ENCODE peak calls at places on chromosomes 7 and 10, in six cellular contexts. Z, D, G, C, N and Q are unnamed samples.

GRCh38 chr10:47438857-47439474 is 44.9 kb downstream of the ANXA8 start:
- DNase-seq in Z (no peak), D (peak), G (peak), C (peak), N (peak), Q (peak)

GRCh38 chr7:94635687-94636086 is 20.2 kb downstream of the SGCE start:
- DNase-seq in Z (no peak), D (no peak), G (no peak), C (no peak), N (no peak), Q (no peak)

GRCh38 chr7:111650456-111650999 is 88.2 kb upstream of the IMMP2L start:
- DNase-seq in Z (no peak), D (no peak), G (no peak), C (peak), N (peak), Q (no peak)

GRCh38 chr10:69681436-69681835 is 51.4 kb downstream of the FAM241B start:
- DNase-seq in Z (no peak), D (no peak), G (no peak), C (no peak), N (no peak), Q (no peak)

GRCh38 chr7:40306025-40306424 is 171.2 kb downstream of the SUGCT start:
- DNase-seq in Z (no peak), D (no peak), G (no peak), C (no peak), N (no peak), Q (no peak)

GRCh38 chr7:2510909-2511768 is 8.4 kb upstream of the LFNG start:
- DNase-seq in Z (peak), D (no peak), G (peak), C (no peak), N (no peak), Q (no peak)

GRCh38 chr10:133335238-133336122 is 1.2 kb downstream of the CALY start:
- DNase-seq in Z (peak), D (no peak), G (peak), C (no peak), N (peak), Q (peak)

GRCh38 chr10:24784061-24784460 is 60.4 kb upstream of the ARHGAP21 start:
- DNase-seq in Z (no peak), D (no peak), G (no peak), C (no peak), N (no peak), Q (no peak)

GRCh38 chr7:128094686-128095085 is 63.4 kb upstream of the LRRC4 start:
- DNase-seq in Z (no peak), D (no peak), G (peak), C (no peak), N (no peak), Q (no peak)

GRCh38 chr7:55077581-55078410 is 59.0 kb downstream of the EGFR start:
- DNase-seq in Z (no peak), D (no peak), G (no peak), C (no peak), N (no peak), Q (no peak)

GRCh38 chr7:159012353-159013069 is 132.2 kb downstream of the VIPR2 start:
- DNase-seq in Z (no peak), D (no peak), G (no peak), C (no peak), N (peak), Q (no peak)

GRCh38 chr7:95545007-95545615 is 51.2 kb downstream of the PDK4 start:
- DNase-seq in Z (no peak), D (peak), G (no peak), C (peak), N (peak), Q (peak)

GRCh38 chr10:126892150-126892872 is 12.9 kb upstream of the DOCK1 start:
- DNase-seq in Z (no peak), D (no peak), G (no peak), C (no peak), N (no peak), Q (no peak)

GRCh38 chr7:76513817-76514799 is 3.8 kb downstream of the UPK3B start:
- DNase-seq in Z (no peak), D (no peak), G (no peak), C (no peak), N (no peak), Q (no peak)

GRCh38 chr10:3482200-3482993 is 302.6 kb downstream of the KLF6 start:
- DNase-seq in Z (no peak), D (peak), G (no peak), C (peak), N (peak), Q (peak)

GRCh38 chr7:102098986-102099385 is 187.7 kb upstream of the SH2B2 start:
- DNase-seq in Z (no peak), D (no peak), G (no peak), C (no peak), N (no peak), Q (no peak)

GRCh38 chr7:28093617-28094232 is 86.9 kb downstream of the JAZF1 start:
- DNase-seq in Z (peak), D (no peak), G (peak), C (peak), N (peak), Q (peak)

GRCh38 chr7:110095372-110096052 is 995.4 kb upstream of the LRRN3 start:
- DNase-seq in Z (no peak), D (no peak), G (no peak), C (no peak), N (no peak), Q (no peak)

GRCh38 chr10:93417264-93417663 is 64.9 kb downstream of the MYOF start:
- DNase-seq in Z (no peak), D (no peak), G (no peak), C (no peak), N (no peak), Q (no peak)

GRCh38 chr7:70655694-70656093 is 476.2 kb upstream of the GALNT17 start:
- DNase-seq in Z (no peak), D (no peak), G (no peak), C (no peak), N (no peak), Q (no peak)

GRCh38 chr10:60387531-60387930 is 2.1 kb downstream of the ANK3 start:
- DNase-seq in Z (no peak), D (no peak), G (no peak), C (no peak), N (no peak), Q (no peak)

GRCh38 chr10:103793920-103794883 is 61.2 kb downstream of the SH3PXD2A start:
- DNase-seq in Z (no peak), D (no peak), G (no peak), C (no peak), N (peak), Q (no peak)

GRCh38 chr7:85160223-85160622 is 26.6 kb downstream of the SEMA3D start:
- DNase-seq in Z (no peak), D (no peak), G (no peak), C (no peak), N (no peak), Q (no peak)

GRCh38 chr10:60429084-60429849 is 39.6 kb upstream of the ANK3 start:
- DNase-seq in Z (no peak), D (no peak), G (no peak), C (no peak), N (no peak), Q (no peak)

GRCh38 chr7:128279124-128279713 is 38.1 kb downstream of the LEP start:
- DNase-seq in Z (no peak), D (no peak), G (no peak), C (no peak), N (no peak), Q (no peak)

GRCh38 chr10:43227911-43228782 is 38.7 kb downstream of the RASGEF1A start:
- DNase-seq in Z (no peak), D (no peak), G (peak), C (no peak), N (no peak), Q (no peak)

GRCh38 chr7:129657363-129657762 is 45.8 kb downstream of the NRF1 start:
- DNase-seq in Z (no peak), D (no peak), G (no peak), C (no peak), N (no peak), Q (no peak)

GRCh38 chr7:156764766-156765165 is 124.2 kb downstream of the RNF32 start:
- DNase-seq in Z (no peak), D (no peak), G (no peak), C (no peak), N (no peak), Q (no peak)

GRCh38 chr7:89914673-89915072 is 239.6 kb upstream of the STEAP1 start:
- DNase-seq in Z (no peak), D (no peak), G (peak), C (no peak), N (no peak), Q (no peak)

GRCh38 chr10:83625831-83626360 is 513.4 kb upstream of the GHITM start:
- DNase-seq in Z (no peak), D (no peak), G (no peak), C (no peak), N (no peak), Q (no peak)

GRCh38 chr7:16847381-16847860 is 34.4 kb downstream of the AGR3 start:
- DNase-seq in Z (no peak), D (no peak), G (no peak), C (no peak), N (peak), Q (no peak)

GRCh38 chr10:4677296-4678021 is 148.5 kb upstream of the AKR1E2 start:
- DNase-seq in Z (no peak), D (no peak), G (no peak), C (no peak), N (peak), Q (no peak)

GRCh38 chr10:58976254-58976653 is 200.2 kb upstream of the PHYHIPL start:
- DNase-seq in Z (no peak), D (no peak), G (no peak), C (no peak), N (no peak), Q (no peak)

GRCh38 chr7:32785365-32785764 is 106.2 kb downstream of the KBTBD2 start:
- DNase-seq in Z (no peak), D (no peak), G (no peak), C (no peak), N (no peak), Q (no peak)

GRCh38 chr10:59830601-59831259 is 75.6 kb downstream of the CCDC6 start:
- DNase-seq in Z (no peak), D (peak), G (peak), C (no peak), N (peak), Q (peak)

GRCh38 chr10:1078668-1079067 is 22.5 kb downstream of the WDR37 start:
- DNase-seq in Z (no peak), D (no peak), G (no peak), C (no peak), N (no peak), Q (no peak)

GRCh38 chr10:1074063-1074747 is 18.0 kb downstream of the WDR37 start:
- DNase-seq in Z (no peak), D (no peak), G (no peak), C (no peak), N (peak), Q (no peak)

GRCh38 chr10:1070939-1071338 is 14.8 kb downstream of the WDR37 start:
- DNase-seq in Z (no peak), D (no peak), G (no peak), C (no peak), N (no peak), Q (no peak)

GRCh38 chr10:1069680-1070079 is 13.5 kb downstream of the WDR37 start:
- DNase-seq in Z (no peak), D (no peak), G (no peak), C (no peak), N (no peak), Q (no peak)

GRCh38 chr10:1074748-1075358 is 18.7 kb downstream of the WDR37 start:
- DNase-seq in Z (no peak), D (no peak), G (no peak), C (no peak), N (peak), Q (no peak)
- TF ChIP-seq CTCF in Z (peak), D (peak), G (no peak), C (no peak), N (peak), Q (peak)

DNA sequence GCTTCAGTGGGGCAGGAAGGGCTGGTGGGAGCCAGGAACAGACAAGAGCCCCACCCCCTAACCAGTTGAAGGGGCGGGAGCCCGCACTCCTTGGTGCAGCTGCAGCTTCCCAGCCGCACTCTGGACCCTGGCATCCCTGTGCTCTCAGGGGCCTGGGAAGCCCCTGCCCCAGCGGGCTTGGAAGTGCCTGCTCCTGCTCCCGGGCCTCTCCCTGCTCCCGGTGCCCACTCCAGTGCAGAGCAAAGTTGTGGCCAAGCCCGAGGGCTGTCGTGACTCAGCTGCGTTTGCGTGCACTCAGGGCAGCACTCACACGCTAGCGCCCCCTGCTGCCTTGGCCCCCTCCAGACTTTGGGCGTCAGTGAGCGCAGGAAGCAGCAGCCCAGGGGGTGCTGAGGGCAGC is 883.8 kb downstream of the LRMDA start:
- DNase-seq in Z (no peak), D (no peak), G (no peak), C (no peak), N (no peak), Q (no peak)
- TF ChIP-seq CTCF in Z (no peak), D (no peak), G (no peak), C (no peak), N (no peak), Q (no peak)

GRCh38 chr10:106789623-106790022 is 374.9 kb downstream of the SORCS1 start:
- DNase-seq in Z (no peak), D (no peak), G (no peak), C (no peak), N (no peak), Q (no peak)

GRCh38 chr10:106795619-106796018 is 368.9 kb downstream of the SORCS1 start:
- DNase-seq in Z (no peak), D (no peak), G (peak), C (no peak), N (peak), Q (no peak)
- TF ChIP-seq CTCF in Z (no peak), D (no peak), G (peak), C (no peak), N (no peak), Q (peak)

DNA sequence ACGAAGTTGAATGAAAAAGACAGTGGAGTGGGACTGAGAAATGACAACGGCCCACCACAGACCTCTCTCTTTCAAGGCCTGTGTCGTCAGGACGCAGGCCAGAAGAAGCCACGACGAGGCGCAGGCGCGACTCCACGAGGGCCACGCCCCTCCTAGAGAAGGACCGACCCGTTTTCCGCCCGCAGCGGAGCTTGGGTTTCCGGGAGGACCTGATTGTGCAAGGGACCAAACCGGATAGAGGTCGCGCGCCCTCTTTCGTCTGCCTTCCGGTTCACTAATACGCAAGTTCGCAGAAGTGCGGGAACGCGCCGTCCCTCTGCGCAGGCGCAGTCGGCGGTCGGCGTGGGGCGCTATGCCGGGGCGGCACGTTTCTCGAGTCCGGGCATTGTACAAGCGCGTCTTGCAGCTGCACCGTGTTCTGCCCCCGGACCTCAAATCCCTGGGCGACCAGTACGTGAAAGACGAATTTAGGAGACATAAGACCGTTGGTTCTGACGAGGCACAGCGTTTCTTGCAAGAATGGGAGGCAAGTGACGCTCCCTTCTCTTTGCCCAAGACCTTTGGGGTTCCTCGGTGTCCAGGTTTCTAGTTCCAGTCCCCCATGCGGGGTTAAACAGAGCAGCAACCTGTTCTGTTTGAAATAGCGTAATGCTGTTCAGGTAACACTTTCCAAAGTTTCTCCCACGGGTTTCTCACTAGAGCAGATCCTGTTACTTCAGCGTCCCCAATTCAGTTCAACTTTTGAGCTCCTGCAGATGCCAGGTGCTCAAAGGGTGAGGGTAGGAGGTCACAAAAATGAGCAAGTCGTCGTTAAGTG is at the start of gene SDHAF3:
- DNase-seq in Z (peak), D (peak), G (peak), C (peak), N (peak), Q (peak)
- TF ChIP-seq CTCF in Z (no peak), D (peak), G (peak), C (no peak), N (peak), Q (no peak)

DNA sequence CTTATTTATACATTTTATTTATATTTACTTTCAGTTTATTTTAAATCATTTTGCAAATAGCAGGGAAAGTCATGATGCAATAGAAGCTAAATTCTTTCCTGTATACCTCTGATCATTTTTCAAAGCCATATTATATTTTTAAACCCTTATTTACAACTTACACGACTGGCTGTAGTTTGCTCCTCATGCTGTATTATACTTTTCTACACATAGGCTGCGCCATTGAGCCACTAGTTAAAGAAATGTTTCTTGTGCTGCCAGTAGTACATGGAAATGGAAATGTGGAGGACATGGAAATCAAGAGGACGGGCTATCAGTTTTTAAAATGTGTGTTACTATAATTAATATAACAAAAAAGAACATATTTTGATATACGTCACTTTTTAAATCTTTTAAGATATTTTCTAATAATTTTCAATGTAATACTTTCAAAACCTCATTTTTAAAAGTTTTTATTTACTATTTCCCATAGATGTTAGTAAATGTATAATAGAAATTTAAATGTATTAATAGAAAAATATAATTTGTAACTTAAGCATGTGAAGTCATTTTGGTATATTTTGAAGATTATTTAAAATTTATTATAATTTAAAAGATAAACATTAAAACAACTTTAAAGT is 118.5 kb downstream of the VTI1A start:
- DNase-seq in Z (no peak), D (peak), G (peak), C (peak), N (peak), Q (peak)
- TF ChIP-seq CTCF in Z (peak), D (peak), G (peak), C (no peak), N (peak), Q (peak)